ENCODE peak calls at places on chromosome 3, in six cellular contexts. W is endothelial cell of umbilical vein, P is HepG2, X is A549, A is GM12878, I is K562. J is an unnamed sample.
A peak's percentile ranks its signal among the peaks of the same experiment; 100 is the strongest.

GRCh38 chr3:169387751-169388696 is 275.5 kb downstream of the MECOM start:
- DNase-seq in I (no peak), A (no peak), X (peak; percentile 1), P (peak; percentile 20), W (peak; percentile 81), J (peak; percentile 19)

GRCh38 chr3:37770938-37771918 is 90.5 kb upstream of the CTDSPL start:
- DNase-seq in P (no peak), X (no peak), I (no peak), W (peak; percentile 28), A (no peak), J (no peak)

GRCh38 chr3:51705276-51706020 is 1.4 kb upstream of the GRM2 start:
- DNase-seq in A (no peak), P (no peak), I (no peak), W (no peak), X (no peak), J (no peak)

GRCh38 chr3:137820366-137820765 is 56.3 kb downstream of the SOX14 start:
- DNase-seq in W (no peak), X (no peak), I (no peak), A (no peak), P (no peak), J (no peak)

GRCh38 chr3:24363242-24363641 is 131.4 kb downstream of the THRB start:
- DNase-seq in I (no peak), W (no peak), X (peak; percentile 12), A (no peak), P (peak; percentile 90), J (peak; percentile 13)

GRCh38 chr3:179373938-179374337 is 26.4 kb downstream of the MFN1 start:
- DNase-seq in W (no peak), P (no peak), A (no peak), I (no peak), X (peak; percentile 3), J (no peak)

GRCh38 chr3:130894130-130894872 is 417 bp downstream of the ATP2C1 start:
- DNase-seq in P (peak; percentile 2), I (peak; percentile 50), W (no peak), X (peak; percentile 4), A (no peak), J (peak; percentile 54)

GRCh38 chr3:149783576-149783975 is 8.8 kb downstream of the ANKUB1 start:
- DNase-seq in P (peak; percentile 15), X (peak; percentile 42), A (no peak), I (no peak), W (peak; percentile 33), J (peak; percentile 61)

GRCh38 chr3:52453496-52454234 is at the start of gene TNNC1:
- DNase-seq in A (no peak), X (no peak), I (no peak), W (no peak), P (peak; percentile 56), J (no peak)

GRCh38 chr3:37218206-37218605 is 43.8 kb upstream of the LRRFIP2 start:
- DNase-seq in P (no peak), W (no peak), X (no peak), I (no peak), A (no peak), J (no peak)

GRCh38 chr3:188239577-188239976 is 85.6 kb downstream of the LPP start:
- DNase-seq in P (no peak), W (no peak), A (no peak), X (no peak), I (no peak), J (no peak)

GRCh38 chr3:99475229-99475628 is 163.2 kb upstream of the COL8A1 start:
- DNase-seq in P (no peak), W (no peak), A (no peak), I (no peak), X (no peak), J (no peak)

GRCh38 chr3:153463895-153464294 is 301.9 kb downstream of the RAP2B start:
- DNase-seq in P (no peak), A (peak; percentile 16), I (no peak), W (no peak), X (no peak), J (peak; percentile 12)

GRCh38 chr3:72306800-72307341 is 521.9 kb upstream of the PROK2 start:
- DNase-seq in I (no peak), P (no peak), A (no peak), W (peak; percentile 26), X (no peak), J (no peak)

GRCh38 chr3:188558343-188559068 is 404.5 kb downstream of the LPP start:
- DNase-seq in A (no peak), I (no peak), X (no peak), W (peak; percentile 64), P (no peak), J (no peak)

GRCh38 chr3:69541823-69542264 is 156.0 kb upstream of the FRMD4B start:
- DNase-seq in W (no peak), P (no peak), I (no peak), X (no peak), A (no peak), J (no peak)

GRCh38 chr3:66723231-66723630 is 222.4 kb upstream of the LRIG1 start:
- DNase-seq in P (no peak), X (no peak), A (no peak), I (no peak), W (peak; percentile 6), J (no peak)

GRCh38 chr3:108281670-108282069 is 14.7 kb upstream of the HHLA2 start:
- DNase-seq in W (no peak), P (no peak), X (no peak), I (no peak), A (no peak), J (no peak)

GRCh38 chr3:159787794-159788205 is 200.8 kb upstream of the IL12A start:
- DNase-seq in W (peak; percentile 88), P (peak; percentile 64), A (no peak), I (no peak), X (peak; percentile 79), J (no peak)

GRCh38 chr3:161859870-161860450 is 363.4 kb downstream of the OTOL1 start:
- DNase-seq in X (no peak), W (no peak), P (no peak), I (no peak), A (no peak), J (no peak)

GRCh38 chr3:64190517-64191515 is 34.5 kb downstream of the PRICKLE2 start:
- DNase-seq in P (no peak), I (no peak), W (no peak), A (no peak), X (peak; percentile 57), J (peak; percentile 1)

GRCh38 chr3:168926426-168926825 is 737.1 kb downstream of the MECOM start:
- DNase-seq in W (no peak), I (no peak), P (no peak), X (no peak), A (no peak), J (no peak)

GRCh38 chr3:52435246-52436101 is 9.4 kb downstream of the SEMA3G start:
- DNase-seq in I (no peak), P (no peak), W (no peak), A (no peak), X (no peak), J (peak; percentile 63)

GRCh38 chr3:15796771-15797599 is 794 bp downstream of the ANKRD28 start:
- DNase-seq in W (peak; percentile 82), I (peak; percentile 31), P (peak; percentile 52), A (no peak), X (peak; percentile 41), J (peak; percentile 45)

GRCh38 chr3:168025076-168025475 is 70.6 kb downstream of the GOLIM4 start:
- DNase-seq in A (no peak), W (peak; percentile 14), X (no peak), I (no peak), P (no peak), J (peak; percentile 6)

DNA sequence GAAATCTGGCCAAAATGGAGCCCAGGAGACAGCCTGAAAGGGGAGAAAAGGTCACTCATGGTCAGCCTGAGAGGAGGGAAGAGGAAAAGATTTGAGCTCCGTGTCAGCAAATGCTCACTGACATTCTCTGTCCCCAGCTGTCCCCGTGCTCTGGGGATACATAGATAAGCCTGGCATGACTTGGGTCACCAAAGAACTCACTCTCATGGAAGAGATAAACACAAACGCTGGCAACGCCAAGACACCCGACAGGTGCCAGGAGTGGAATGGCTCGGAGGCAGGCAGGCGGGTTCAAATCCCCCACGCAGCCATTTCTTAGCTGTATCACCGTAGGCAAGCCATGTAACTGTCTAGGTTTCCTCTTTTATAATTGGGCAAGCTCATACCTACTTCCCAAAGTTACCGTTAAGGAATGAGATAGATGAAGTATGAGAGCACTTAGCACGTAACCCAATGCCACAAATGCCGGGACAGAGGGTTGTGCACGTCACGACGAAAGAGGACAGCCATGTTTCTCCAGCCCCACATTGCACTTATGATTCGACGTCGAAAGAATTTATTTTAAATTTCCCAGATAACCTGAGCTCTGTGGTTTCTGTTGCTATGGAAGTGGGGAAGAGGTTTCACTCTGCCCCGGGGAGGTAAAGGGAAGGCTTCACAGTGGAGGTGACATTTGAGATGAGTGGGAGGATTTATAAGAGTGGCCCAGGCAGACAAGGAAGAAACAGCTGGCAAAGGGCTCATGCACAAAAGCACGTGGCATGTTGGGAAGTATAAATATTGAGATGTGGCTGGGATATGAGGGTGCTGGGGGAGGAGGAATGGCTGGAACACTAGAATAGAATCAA is 41.4 kb upstream of the TSEN2 start:
- DNase-seq in P (no peak), A (no peak), I (no peak), X (no peak), W (no peak), J (no peak)
- TF ChIP-seq MYC in P (no peak), A (no peak), I (no peak), X (no peak), W (no peak), J (no peak)

GRCh38 chr3:58529516-58530353 is 7.3 kb downstream of the ACOX2 start:
- DNase-seq in A (no peak), X (peak; percentile 60), P (peak; percentile 44), I (peak; percentile 34), W (peak; percentile 31), J (peak; percentile 69)
- TF ChIP-seq MYC in A (no peak), X (no peak), P (no peak), I (no peak), W (no peak), J (no peak)

DNA sequence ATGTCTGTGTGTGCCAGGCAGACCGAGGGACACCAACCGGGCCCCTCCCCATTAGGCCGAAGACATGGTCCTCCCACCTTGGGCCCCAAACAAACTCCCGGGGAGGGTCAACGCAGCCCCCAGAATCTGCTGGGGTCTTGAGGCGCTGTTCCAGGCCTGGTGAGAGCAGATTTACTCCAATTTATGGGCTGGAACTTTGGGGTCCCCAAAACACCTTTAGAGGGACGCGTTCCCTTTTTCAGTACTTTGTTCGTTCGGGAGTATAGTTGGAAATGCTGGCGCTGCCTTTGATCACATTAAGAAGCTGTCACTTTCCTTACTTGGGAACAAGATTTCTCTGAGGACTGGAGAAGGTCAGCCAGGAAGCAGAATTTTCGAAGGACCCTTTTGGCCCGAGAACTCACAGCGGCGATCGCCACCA is 2.3 kb downstream of the GATA2 start:
- DNase-seq in A (no peak), P (no peak), W (peak; percentile 58), X (no peak), I (no peak), J (no peak)
- TF ChIP-seq MYC in A (no peak), P (no peak), W (no peak), X (no peak), I (no peak), J (no peak)

GRCh38 chr3:45573591-45573990 is 21.0 kb upstream of the LIMD1 start:
- DNase-seq in W (no peak), I (no peak), P (no peak), X (no peak), A (no peak), J (no peak)

GRCh38 chr3:45574067-45574494 is 20.5 kb upstream of the LIMD1 start:
- DNase-seq in P (no peak), I (peak; percentile 79), X (no peak), A (no peak), W (no peak), J (no peak)

GRCh38 chr3:45572755-45573154 is 21.8 kb upstream of the LIMD1 start:
- DNase-seq in X (no peak), A (no peak), I (no peak), W (no peak), P (no peak), J (no peak)

GRCh38 chr3:45571216-45571615 is 23.3 kb upstream of the LIMD1 start:
- DNase-seq in P (no peak), I (no peak), X (no peak), A (no peak), W (no peak), J (no peak)

GRCh38 chr3:45571969-45572368 is 22.6 kb upstream of the LIMD1 start:
- DNase-seq in X (no peak), I (no peak), W (no peak), A (no peak), P (no peak), J (no peak)
- TF ChIP-seq MYC in X (no peak), I (no peak), W (no peak), A (no peak), P (no peak), J (no peak)